ENCODE peak calls at places on chromosome 21, in six cellular contexts. Y, I, F, U, C and P are unnamed samples.

GRCh38 chr21:15065381-15066230 is 806 bp upstream of the NRIP1 start:
- DNase-seq in Y (peak), I (peak), F (peak), U (peak), C (peak), P (peak)

GRCh38 chr21:16318651-16319300 is 589.0 kb downstream of the USP25 start:
- DNase-seq in Y (no peak), I (no peak), F (no peak), U (no peak), C (no peak), P (no peak)

GRCh38 chr21:36858320-36858957 is 108.0 kb downstream of the HLCS start:
- DNase-seq in Y (no peak), I (peak), F (no peak), U (no peak), C (no peak), P (no peak)

GRCh38 chr21:26099610-26100219 is 70.9 kb downstream of the APP start:
- DNase-seq in Y (no peak), I (no peak), F (no peak), U (no peak), C (no peak), P (no peak)

GRCh38 chr21:45998276-45998701 is 16.7 kb downstream of the COL6A1 start:
- DNase-seq in Y (no peak), I (no peak), F (peak), U (peak), C (peak), P (no peak)

GRCh38 chr21:18705971-18706370 is 302.4 kb upstream of the TMPRSS15 start:
- DNase-seq in Y (no peak), I (no peak), F (no peak), U (no peak), C (no peak), P (no peak)

GRCh38 chr21:31248598-31248997 is 95.5 kb downstream of the TIAM1 start:
- DNase-seq in Y (no peak), I (peak), F (no peak), U (no peak), C (no peak), P (no peak)

GRCh38 chr21:15852146-15852545 is 122.4 kb downstream of the USP25 start:
- DNase-seq in Y (no peak), I (no peak), F (no peak), U (no peak), C (no peak), P (no peak)

GRCh38 chr21:46024983-46025860 is 43.7 kb downstream of the COL6A1 start:
- DNase-seq in Y (no peak), I (no peak), F (no peak), U (no peak), C (no peak), P (no peak)

GRCh38 chr21:45982758-45983731 is 1.5 kb downstream of the COL6A1 start:
- DNase-seq in Y (no peak), I (no peak), F (peak), U (peak), C (no peak), P (peak)

DNA sequence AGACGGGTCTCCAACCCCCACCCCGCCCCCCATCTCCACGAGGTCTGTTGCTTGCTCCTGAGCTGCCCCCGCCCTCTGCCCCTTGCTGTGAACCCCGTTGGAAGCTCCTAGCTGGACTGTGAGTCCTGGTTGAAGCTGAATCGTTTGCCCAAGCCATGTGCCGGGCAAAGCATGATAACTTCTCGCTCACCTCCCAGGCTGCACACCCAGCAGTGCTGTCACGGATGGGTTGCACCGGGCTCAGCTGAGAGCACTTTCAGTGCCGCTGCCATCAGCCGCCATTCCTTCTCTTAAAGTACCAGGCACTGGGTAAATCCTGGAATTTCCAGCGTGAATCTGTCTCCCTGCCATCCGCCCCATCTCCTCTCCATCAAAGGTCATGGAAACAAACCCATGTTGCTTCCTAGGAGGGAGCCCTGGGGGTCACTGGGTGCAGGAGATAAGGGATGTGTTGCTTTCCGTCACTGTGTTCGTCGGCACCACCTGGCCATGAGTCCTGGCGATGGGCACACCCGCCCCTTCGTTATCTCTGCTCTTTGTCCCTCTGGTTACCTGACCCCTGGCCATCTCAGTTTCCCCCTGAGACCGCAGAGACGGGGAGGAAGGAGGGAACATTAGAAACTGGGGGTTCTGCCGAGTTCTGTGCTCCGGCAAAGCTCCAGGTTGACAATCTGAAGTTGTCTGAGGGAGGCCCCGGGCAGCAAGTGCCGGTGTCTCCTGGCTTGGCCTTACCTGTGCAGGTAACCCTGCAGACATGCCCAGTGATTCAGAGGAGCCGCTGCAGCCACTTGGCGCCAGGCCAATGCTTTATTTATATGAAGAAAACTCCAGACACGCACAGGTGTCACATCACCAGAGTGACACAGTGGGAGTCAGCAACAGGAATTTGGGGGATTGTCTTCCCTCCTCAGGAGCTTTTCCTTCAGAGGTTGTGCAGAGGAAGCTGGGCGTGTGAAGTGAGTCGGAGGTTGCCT is 2.7 kb downstream of the PDE9A start:
- DNase-seq in Y (no peak), I (no peak), F (no peak), U (peak), C (no peak), P (peak)
- TF ChIP-seq EP300 in Y (no peak), I (no peak), F (no peak), U (no peak), C (no peak), P (no peak)

GRCh38 chr21:33682992-33683627 is 40.8 kb downstream of the ITSN1 start:
- DNase-seq in Y (no peak), I (peak), F (no peak), U (no peak), C (no peak), P (no peak)
- TF ChIP-seq EP300 in Y (peak), I (no peak), F (no peak), U (no peak), C (no peak), P (no peak)

GRCh38 chr21:44718571-44718970 is 7.2 kb upstream of the TSPEAR start:
- DNase-seq in Y (no peak), I (no peak), F (no peak), U (no peak), C (no peak), P (no peak)
- TF ChIP-seq EP300 in Y (no peak), I (no peak), F (no peak), U (no peak), C (no peak), P (no peak)

GRCh38 chr21:33948096-33948950 is 32.7 kb upstream of the ATP5PO start:
- DNase-seq in Y (no peak), I (peak), F (peak), U (peak), C (peak), P (peak)
- TF ChIP-seq EP300 in Y (peak), I (no peak), F (no peak), U (no peak), C (no peak), P (no peak)

GRCh38 chr21:28213221-28213620 is 779.5 kb downstream of the LTN1 start:
- DNase-seq in Y (no peak), I (no peak), F (no peak), U (no peak), C (no peak), P (no peak)

GRCh38 chr21:28212056-28212455 is 780.6 kb downstream of the LTN1 start:
- DNase-seq in Y (no peak), I (no peak), F (no peak), U (peak), C (no peak), P (no peak)

DNA sequence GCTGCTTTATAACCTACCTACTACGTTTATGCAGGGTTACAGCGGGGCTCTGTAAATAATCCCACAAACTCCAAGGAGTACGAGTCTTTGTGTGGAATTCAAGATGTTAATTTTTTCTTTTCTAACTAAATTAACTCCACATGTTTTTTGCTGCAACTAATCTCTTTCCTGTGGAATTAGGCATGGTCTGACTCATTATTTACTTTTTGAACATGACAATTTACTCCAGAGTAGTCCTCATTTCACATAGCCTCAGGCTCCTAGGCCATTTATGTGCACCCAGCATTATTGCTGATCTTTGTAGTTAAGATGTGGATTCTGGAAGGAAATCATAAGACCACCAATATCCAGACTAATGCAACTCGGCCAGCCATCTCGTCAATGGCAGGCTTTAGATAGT is 784.9 kb downstream of the LTN1 start:
- DNase-seq in Y (no peak), I (no peak), F (no peak), U (no peak), C (no peak), P (no peak)
- TF ChIP-seq EP300 in Y (no peak), I (no peak), F (no peak), U (no peak), C (no peak), P (no peak)

DNA sequence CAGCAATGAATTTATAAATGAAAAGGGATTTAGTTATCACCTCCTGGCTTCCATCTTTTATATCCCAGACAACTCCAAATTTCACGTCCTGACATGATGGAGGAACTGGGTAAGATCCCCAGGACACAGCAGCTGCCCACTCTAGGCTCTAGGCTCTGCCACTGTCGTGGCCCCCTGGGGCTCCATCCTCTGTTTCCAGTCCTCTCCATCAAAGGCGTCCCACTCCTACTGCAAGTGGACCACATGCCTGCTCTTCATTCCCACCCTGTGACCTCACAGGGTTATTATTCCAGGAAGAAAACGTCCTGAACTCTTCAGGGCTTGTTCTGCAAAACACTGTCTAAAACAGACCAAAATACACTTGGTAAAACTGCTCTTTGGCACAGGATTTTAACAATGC is 11.9 kb downstream of the URB1 start:
- DNase-seq in Y (no peak), I (no peak), F (peak), U (no peak), C (no peak), P (no peak)
- TF ChIP-seq EP300 in Y (peak), I (no peak), F (no peak), U (no peak), C (no peak), P (no peak)

GRCh38 chr21:20086508-20086907 is 911.7 kb upstream of the NCAM2 start:
- DNase-seq in Y (no peak), I (no peak), F (no peak), U (no peak), C (no peak), P (no peak)
- TF ChIP-seq EP300 in Y (no peak), I (no peak), F (no peak), U (no peak), C (no peak), P (no peak)

GRCh38 chr21:35048183-35048601 is 910 bp downstream of the RUNX1 start:
- DNase-seq in Y (no peak), I (peak), F (no peak), U (no peak), C (no peak), P (no peak)
- TF ChIP-seq EP300 in Y (no peak), I (no peak), F (no peak), U (no peak), C (no peak), P (no peak)

GRCh38 chr21:38794978-38795377 is 10.8 kb upstream of the ETS2 start:
- DNase-seq in Y (no peak), I (no peak), F (no peak), U (no peak), C (no peak), P (no peak)
- TF ChIP-seq EP300 in Y (no peak), I (no peak), F (no peak), U (no peak), C (no peak), P (no peak)

GRCh38 chr21:21199342-21200102 is 201.3 kb downstream of the NCAM2 start:
- DNase-seq in Y (no peak), I (no peak), F (no peak), U (no peak), C (no peak), P (no peak)
- TF ChIP-seq EP300 in Y (no peak), I (no peak), F (no peak), U (no peak), C (no peak), P (no peak)